ENCODE peak calls at places on chromosomes 6 and 20, in eight cellular contexts. Z, L, R, G, V, O, F and Q are unnamed samples.

GRCh38 chr6:43884660-43885022 is 114.6 kb downstream of the VEGFA start:
- DNase-seq in Z (no peak), L (no peak), R (no peak), G (no peak), V (no peak), O (no peak), F (no peak), Q (no peak)

GRCh38 chr6:6006428-6007310 is at the start of gene NRN1:
- DNase-seq in Z (no peak), L (no peak), R (no peak), G (peak), V (no peak), O (no peak), F (no peak), Q (no peak)

GRCh38 chr20:61442718-61443117 is 190.7 kb downstream of the CDH4 start:
- DNase-seq in Z (no peak), L (no peak), R (no peak), G (no peak), V (no peak), O (no peak), F (no peak), Q (no peak)

GRCh38 chr6:33815854-33816253 is 12.1 kb upstream of the MLN start:
- DNase-seq in Z (no peak), L (no peak), R (no peak), G (peak), V (no peak), O (peak), F (peak), Q (no peak)

GRCh38 chr6:166237611-166238010 is 70.0 kb upstream of the TBXT start:
- DNase-seq in Z (no peak), L (no peak), R (no peak), G (no peak), V (no peak), O (no peak), F (no peak), Q (no peak)

GRCh38 chr6:69164564-69165252 is 529.6 kb downstream of the ADGRB3 start:
- DNase-seq in Z (no peak), L (no peak), R (no peak), G (no peak), V (no peak), O (peak), F (no peak), Q (no peak)

GRCh38 chr20:56409946-56410345 is 2.1 kb upstream of the CASS4 start:
- DNase-seq in Z (no peak), L (no peak), R (no peak), G (no peak), V (no peak), O (no peak), F (no peak), Q (no peak)

GRCh38 chr6:7998103-7998725 is 66.0 kb downstream of the BLOC1S5 start:
- DNase-seq in Z (no peak), L (no peak), R (no peak), G (no peak), V (no peak), O (no peak), F (no peak), Q (no peak)

GRCh38 chr6:8644306-8644705 is 209.0 kb upstream of the SLC35B3 start:
- DNase-seq in Z (no peak), L (no peak), R (no peak), G (no peak), V (no peak), O (peak), F (no peak), Q (no peak)

GRCh38 chr6:32570363-32570905 is 19.2 kb downstream of the HLA-DRB1 start:
- DNase-seq in Z (no peak), L (no peak), R (no peak), G (no peak), V (no peak), O (no peak), F (no peak), Q (no peak)

GRCh38 chr6:43865947-43866346 is 95.9 kb downstream of the VEGFA start:
- DNase-seq in Z (no peak), L (no peak), R (no peak), G (no peak), V (no peak), O (no peak), F (no peak), Q (no peak)

GRCh38 chr6:158043008-158043407 is 61.3 kb downstream of the SYNJ2 start:
- DNase-seq in Z (no peak), L (no peak), R (no peak), G (no peak), V (no peak), O (no peak), F (no peak), Q (no peak)

GRCh38 chr6:1662532-1662931 is 52.8 kb downstream of the FOXC1 start:
- DNase-seq in Z (no peak), L (no peak), R (no peak), G (no peak), V (no peak), O (no peak), F (no peak), Q (no peak)

GRCh38 chr6:125611573-125612399 is 137.6 kb upstream of the HEY2 start:
- DNase-seq in Z (no peak), L (no peak), R (peak), G (peak), V (no peak), O (no peak), F (peak), Q (no peak)

GRCh38 chr6:90982581-90982980 is 395.7 kb upstream of the MAP3K7 start:
- DNase-seq in Z (no peak), L (no peak), R (no peak), G (no peak), V (no peak), O (no peak), F (no peak), Q (no peak)

GRCh38 chr20:31815408-31816188 is 3.6 kb upstream of the MYLK2 start:
- DNase-seq in Z (no peak), L (no peak), R (no peak), G (no peak), V (no peak), O (no peak), F (no peak), Q (no peak)

GRCh38 chr6:20366082-20366834 is 35.4 kb upstream of the E2F3 start:
- DNase-seq in Z (peak), L (no peak), R (no peak), G (no peak), V (no peak), O (no peak), F (no peak), Q (no peak)

GRCh38 chr6:43277083-43277642 is 20.9 kb upstream of the SLC22A7 start:
- DNase-seq in Z (no peak), L (no peak), R (peak), G (no peak), V (no peak), O (no peak), F (no peak), Q (no peak)